ENCODE peak calls at places on chromosomes 3 and 15, in six cellular contexts. P, B, C, F, T and A are unnamed samples.

GRCh38 chr15:92818658-92819311 is 81.3 kb upstream of the CHD2 start:
- DNase-seq in F (no peak), B (no peak), C (no peak), P (no peak), T (no peak), A (no peak)

GRCh38 chr15:66211670-66212455 is 41.7 kb downstream of the MEGF11 start:
- DNase-seq in B (no peak), P (no peak), C (no peak), T (no peak), F (no peak), A (no peak)

GRCh38 chr15:60744826-60745225 is 265.9 kb upstream of the ICE2 start:
- DNase-seq in T (no peak), C (no peak), F (peak; percentile 64), P (no peak), B (no peak), A (peak; percentile 44)

GRCh38 chr3:82240322-82240721 is 478.9 kb upstream of the GBE1 start:
- DNase-seq in F (no peak), P (no peak), T (no peak), B (no peak), C (no peak), A (no peak)

GRCh38 chr3:112089956-112090898 is 4.0 kb downstream of the C3orf52 start:
- DNase-seq in P (peak; percentile 55), C (no peak), T (no peak), B (no peak), F (no peak), A (no peak)

GRCh38 chr15:60894347-60894746 is 334.8 kb downstream of the RORA start:
- DNase-seq in T (no peak), F (no peak), C (no peak), B (no peak), P (no peak), A (no peak)

GRCh38 chr15:23532019-23532418 is 33.5 kb upstream of the MKRN3 start:
- DNase-seq in P (no peak), F (peak; percentile 10), C (no peak), B (no peak), T (peak; percentile 4), A (no peak)

GRCh38 chr3:31934018-31934417 is 47.0 kb downstream of the OSBPL10 start:
- DNase-seq in F (no peak), P (peak; percentile 66), C (no peak), B (no peak), T (no peak), A (no peak)